ENCODE peak calls at places on chromosomes 1 and 21, in seven cellular contexts. K is tibial nerve, G is body of pancreas, F is K562, U is uterus, N is right lobe of liver, D is NB4. R is an unnamed sample.

GRCh38 chr21:32371913-32372314 is 20.9 kb downstream of the URB1 start:
- DNase-seq in G (no peak), N (no peak), D (peak), K (peak), F (no peak), U (peak), R (no peak)

GRCh38 chr1:13548281-13548680 is 34.5 kb upstream of the LRRC38 start:
- DNase-seq in D (no peak), K (no peak), N (no peak), U (no peak), F (no peak), G (no peak), R (no peak)

GRCh38 chr1:59219926-59220325 is 77.0 kb upstream of the FGGY start:
- DNase-seq in D (no peak), F (no peak), N (no peak), K (no peak), G (no peak), U (no peak), R (no peak)

GRCh38 chr1:246213036-246213435 is 294.0 kb downstream of the SMYD3 start:
- DNase-seq in G (no peak), F (no peak), D (no peak), U (no peak), K (no peak), N (no peak), R (no peak)

GRCh38 chr1:31871703-31872102 is 55.9 kb upstream of the SPOCD1 start:
- DNase-seq in F (no peak), D (no peak), G (no peak), U (no peak), N (no peak), K (no peak), R (no peak)

GRCh38 chr1:188782220-188782841 is 1695.3 kb downstream of the BRINP3 start:
- DNase-seq in G (peak), N (no peak), F (peak), K (no peak), D (peak), U (no peak), R (peak)

GRCh38 chr1:178942285-178943218 is 71.7 kb upstream of the ANGPTL1 start:
- DNase-seq in U (no peak), D (peak), G (no peak), N (no peak), F (no peak), K (no peak), R (no peak)

GRCh38 chr1:178075323-178075722 is 18.6 kb upstream of the RASAL2 start:
- DNase-seq in K (no peak), U (no peak), F (no peak), D (no peak), N (no peak), G (no peak), R (no peak)

GRCh38 chr21:44718571-44718970 is 7.2 kb upstream of the TSPEAR start:
- DNase-seq in D (no peak), F (no peak), N (no peak), G (no peak), U (no peak), K (no peak), R (no peak)

GRCh38 chr1:56376188-56376984 is 203.0 kb downstream of the PLPP3 start:
- DNase-seq in G (no peak), K (no peak), U (peak), D (no peak), F (no peak), N (no peak), R (peak)

GRCh38 chr1:162056043-162056442 is 13.4 kb upstream of the NOS1AP start:
- DNase-seq in N (peak), F (peak), K (peak), U (peak), D (peak), G (peak), R (peak)

GRCh38 chr1:246425139-246425794 is 81.8 kb downstream of the SMYD3 start:
- DNase-seq in K (no peak), F (no peak), D (no peak), N (no peak), G (no peak), U (no peak), R (no peak)

GRCh38 chr1:44621841-44622286 is 52.4 kb downstream of the TMEM53 start:
- DNase-seq in F (no peak), U (no peak), K (no peak), N (no peak), G (no peak), D (no peak), R (no peak)

GRCh38 chr1:40818264-40818961 is 34.8 kb downstream of the KCNQ4 start:
- DNase-seq in G (peak), F (peak), D (no peak), U (peak), K (peak), N (peak), R (no peak)

GRCh38 chr1:156664949-156665411 is 12.2 kb downstream of the NES start:
- DNase-seq in N (no peak), D (peak), G (no peak), U (peak), K (no peak), F (no peak), R (no peak)

GRCh38 chr1:156664046-156664948 is 12.9 kb downstream of the NES start:
- DNase-seq in G (no peak), U (no peak), D (no peak), K (no peak), N (no peak), F (no peak), R (no peak)

GRCh38 chr1:156661932-156662587 is 15.1 kb downstream of the NES start:
- DNase-seq in D (peak), F (no peak), G (no peak), K (no peak), U (no peak), N (no peak), R (no peak)

GRCh38 chr1:156662588-156663055 is 14.6 kb downstream of the NES start:
- DNase-seq in N (no peak), K (no peak), U (no peak), G (no peak), D (no peak), F (no peak), R (no peak)

GRCh38 chr1:156663178-156663577 is 14.0 kb downstream of the NES start:
- DNase-seq in N (no peak), K (no peak), G (no peak), D (no peak), U (peak), F (peak), R (no peak)
- TF ChIP-seq POLR2A in N (no peak), K (no peak), G (no peak), D (no peak), U (no peak), F (no peak), R (no peak)

GRCh38 chr1:174569240-174569639 is 121.5 kb downstream of the GPR52 start:
- DNase-seq in U (no peak), D (no peak), N (no peak), F (no peak), K (no peak), G (no peak), R (no peak)
- TF ChIP-seq POLR2A in U (no peak), D (no peak), N (no peak), F (no peak), K (no peak), G (no peak), R (no peak)

GRCh38 chr1:23524716-23525401 is 6.2 kb downstream of the E2F2 start:
- DNase-seq in G (no peak), K (no peak), N (peak), F (peak), U (no peak), D (peak), R (no peak)
- TF ChIP-seq POLR2A in G (no peak), K (no peak), N (no peak), F (no peak), U (no peak), D (no peak), R (no peak)

GRCh38 chr1:54848134-54848948 is 38.7 kb downstream of the DHCR24 start:
- DNase-seq in D (no peak), G (no peak), F (no peak), U (no peak), N (no peak), K (no peak), R (no peak)

GRCh38 chr1:54844564-54844963 is 42.4 kb downstream of the DHCR24 start:
- DNase-seq in F (no peak), G (no peak), K (no peak), U (no peak), N (no peak), D (no peak), R (no peak)

GRCh38 chr1:54845772-54846171 is 41.2 kb downstream of the DHCR24 start:
- DNase-seq in N (no peak), F (no peak), K (no peak), D (no peak), U (no peak), G (no peak), R (no peak)

GRCh38 chr1:54846716-54847284 is 40.2 kb downstream of the DHCR24 start:
- DNase-seq in G (no peak), K (no peak), U (no peak), F (no peak), N (no peak), D (no peak), R (no peak)

GRCh38 chr1:54846301-54846700 is 40.7 kb downstream of the DHCR24 start:
- DNase-seq in U (no peak), G (no peak), F (no peak), K (no peak), D (no peak), N (no peak), R (no peak)
- TF ChIP-seq POLR2A in U (no peak), G (no peak), F (no peak), K (no peak), D (no peak), N (no peak), R (no peak)

GRCh38 chr1:45694823-45695222 is 6.8 kb downstream of the TMEM69 start:
- DNase-seq in K (no peak), D (no peak), G (no peak), F (no peak), U (no peak), N (no peak), R (no peak)
- TF ChIP-seq POLR2A in K (no peak), D (no peak), G (no peak), F (peak), U (no peak), N (no peak), R (no peak)

GRCh38 chr1:161008857-161009554 is 11.9 kb downstream of the F11R start:
- DNase-seq in N (no peak), G (no peak), D (no peak), U (no peak), K (no peak), F (no peak), R (no peak)
- TF ChIP-seq POLR2A in N (no peak), G (no peak), D (no peak), U (no peak), K (no peak), F (no peak), R (no peak)

DNA sequence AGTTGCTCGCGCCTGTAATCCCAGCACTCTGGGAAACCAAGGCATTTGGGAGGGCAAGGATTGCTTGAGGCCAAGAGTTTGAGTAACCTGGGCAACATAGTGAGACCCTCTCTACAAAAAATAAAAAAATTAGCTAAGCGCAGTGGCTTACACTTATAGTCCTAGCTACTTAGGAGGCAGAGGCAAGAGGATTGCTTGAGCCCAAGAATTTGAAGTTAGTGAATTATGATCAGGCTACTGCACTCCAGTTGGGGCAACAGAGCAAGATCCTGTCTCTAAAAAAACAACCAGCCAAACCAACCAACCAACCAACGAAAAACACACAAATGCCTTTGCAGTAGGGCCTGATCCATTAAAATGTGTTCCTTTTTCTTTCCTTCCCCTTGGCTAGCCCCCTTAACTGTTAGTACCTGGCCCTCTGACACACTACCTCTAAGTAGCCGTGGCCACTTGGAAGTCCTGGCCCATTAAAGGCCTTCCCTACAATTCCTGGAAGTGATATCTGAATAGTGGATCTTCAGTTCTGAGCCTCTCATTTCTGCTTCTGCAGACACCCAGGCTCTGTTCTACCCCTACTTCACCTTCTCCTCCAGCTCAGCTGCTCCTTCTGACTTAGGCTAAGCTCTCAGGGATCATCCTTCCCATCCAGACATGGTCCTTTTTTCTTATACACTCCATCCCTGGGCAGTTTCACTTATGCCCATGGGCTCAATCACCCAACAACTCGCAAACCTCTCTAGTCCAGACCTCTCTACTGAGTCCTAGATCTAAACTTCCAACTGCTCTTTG is 3.5 kb upstream of the OSCP1 start:
- DNase-seq in K (no peak), N (no peak), D (no peak), F (no peak), G (no peak), U (no peak), R (no peak)
- TF ChIP-seq POLR2A in K (no peak), N (no peak), D (no peak), F (peak), G (no peak), U (no peak), R (no peak)

R was measured in H54.